ENCODE peak calls at places on chromosomes 16 and 17, in six cellular contexts. E, L, S, Z, V and M are unnamed samples.

GRCh38 chr16:15952265-15952711 is 2.9 kb downstream of the ABCC1 start:
- DNase-seq in E (no peak), L (no peak), S (no peak), Z (no peak), V (no peak), M (no peak)

GRCh38 chr17:33024688-33025486 is 33.2 kb downstream of the SPACA3 start:
- DNase-seq in E (no peak), L (no peak), S (no peak), Z (no peak), V (no peak), M (no peak)

GRCh38 chr16:78297066-78297666 is 197.7 kb downstream of the WWOX start:
- DNase-seq in E (no peak), L (no peak), S (no peak), Z (no peak), V (peak), M (no peak)

GRCh38 chr16:47377156-47377555 is 83.7 kb downstream of the ITFG1 start:
- DNase-seq in E (peak), L (no peak), S (no peak), Z (no peak), V (no peak), M (no peak)

GRCh38 chr17:10192963-10193362 is 5.4 kb downstream of the GAS7 start:
- DNase-seq in E (no peak), L (no peak), S (no peak), Z (peak), V (no peak), M (no peak)

GRCh38 chr16:55815320-55815719 is 17.6 kb downstream of the CES1 start:
- DNase-seq in E (no peak), L (no peak), S (no peak), Z (no peak), V (no peak), M (no peak)

GRCh38 chr17:50739098-50739497 is 19.7 kb downstream of the LUC7L3 start:
- DNase-seq in E (no peak), L (no peak), S (no peak), Z (no peak), V (no peak), M (no peak)

GRCh38 chr16:25158401-25158800 is 46.9 kb downstream of the LCMT1 start:
- DNase-seq in E (no peak), L (no peak), S (no peak), Z (no peak), V (no peak), M (no peak)

GRCh38 chr17:74862919-74863318 is 3.2 kb upstream of the GRIN2C start:
- DNase-seq in E (no peak), L (no peak), S (no peak), Z (no peak), V (no peak), M (no peak)

GRCh38 chr17:64282753-64283080 is 19.7 kb upstream of the TEX2 start:
- DNase-seq in E (no peak), L (no peak), S (no peak), Z (no peak), V (no peak), M (no peak)

GRCh38 chr16:47732122-47732805 is 271.1 kb downstream of the PHKB start:
- DNase-seq in E (peak), L (no peak), S (no peak), Z (peak), V (no peak), M (no peak)

GRCh38 chr17:72512649-72513556 is 392.1 kb downstream of the SOX9 start:
- DNase-seq in E (no peak), L (no peak), S (no peak), Z (no peak), V (no peak), M (no peak)

GRCh38 chr17:68790931-68791330 is 164.3 kb downstream of the ABCA8 start:
- DNase-seq in E (no peak), L (no peak), S (no peak), Z (peak), V (no peak), M (no peak)

GRCh38 chr17:61285483-61286320 is 113.9 kb upstream of the TBX2 start:
- DNase-seq in E (peak), L (no peak), S (no peak), Z (peak), V (no peak), M (no peak)

GRCh38 chr16:62225675-62226074 is 189.4 kb upstream of the CDH8 start:
- DNase-seq in E (peak), L (peak), S (peak), Z (no peak), V (peak), M (peak)

GRCh38 chr16:75017670-75018525 is 19.1 kb downstream of the ZNRF1 start:
- DNase-seq in E (no peak), L (no peak), S (no peak), Z (no peak), V (no peak), M (no peak)

GRCh38 chr17:41801374-41802062 is 10.2 kb downstream of the P3H4 start:
- DNase-seq in E (peak), L (peak), S (peak), Z (peak), V (peak), M (peak)

GRCh38 chr16:19994771-19995170 is 78.9 kb downstream of the GPR139 start:
- DNase-seq in E (no peak), L (no peak), S (no peak), Z (no peak), V (no peak), M (no peak)

GRCh38 chr17:49993423-49994037 is 1.5 kb downstream of the DLX3 start:
- DNase-seq in E (peak), L (no peak), S (no peak), Z (no peak), V (peak), M (peak)

GRCh38 chr17:63516910-63517824 is 6.0 kb upstream of the KCNH6 start:
- DNase-seq in E (peak), L (no peak), S (no peak), Z (peak), V (no peak), M (no peak)

GRCh38 chr17:19714542-19715411 is 1.6 kb downstream of the SLC47A2 start:
- DNase-seq in E (no peak), L (no peak), S (no peak), Z (no peak), V (no peak), M (no peak)

GRCh38 chr17:40605301-40605700 is 40.0 kb upstream of the CCR7 start:
- DNase-seq in E (no peak), L (no peak), S (no peak), Z (no peak), V (no peak), M (no peak)

GRCh38 chr16:10637337-10638037 is 57.1 kb upstream of the EMP2 start:
- DNase-seq in E (no peak), L (no peak), S (no peak), Z (no peak), V (no peak), M (no peak)

GRCh38 chr17:61393904-61394629 is 5.6 kb upstream of the TBX2 start:
- DNase-seq in E (no peak), L (no peak), S (no peak), Z (no peak), V (no peak), M (no peak)

GRCh38 chr17:63826468-63827001 is 696 bp upstream of the PSMC5 start:
- DNase-seq in E (peak), L (no peak), S (no peak), Z (peak), V (no peak), M (peak)

GRCh38 chr17:3603119-3603869 is 5.9 kb downstream of the TRPV1 start:
- DNase-seq in E (peak), L (no peak), S (no peak), Z (peak), V (no peak), M (no peak)

GRCh38 chr17:33594000-33594399 is 300.9 kb upstream of the ASIC2 start:
- DNase-seq in E (no peak), L (no peak), S (no peak), Z (no peak), V (no peak), M (no peak)

GRCh38 chr17:49995055-49995738 is at the start of gene DLX3:
- DNase-seq in E (peak), L (peak), S (no peak), Z (peak), V (peak), M (peak)

GRCh38 chr16:89358030-89359005 is 132.0 kb downstream of the ANKRD11 start:
- DNase-seq in E (no peak), L (no peak), S (no peak), Z (no peak), V (no peak), M (no peak)

GRCh38 chr17:15124746-15125145 is 140.4 kb downstream of the PMP22 start:
- DNase-seq in E (peak), L (no peak), S (no peak), Z (peak), V (no peak), M (no peak)

GRCh38 chr16:15988268-15989013 is 39.0 kb downstream of the ABCC1 start:
- DNase-seq in E (no peak), L (no peak), S (no peak), Z (no peak), V (no peak), M (no peak)

GRCh38 chr17:55155867-55156560 is 108.7 kb upstream of the HLF start:
- DNase-seq in E (no peak), L (no peak), S (no peak), Z (no peak), V (no peak), M (no peak)

GRCh38 chr16:86383488-86384262 is 126.7 kb upstream of the FOXF1 start:
- DNase-seq in E (peak), L (no peak), S (no peak), Z (peak), V (no peak), M (no peak)